ENCODE peak calls at places on chromosomes 7 and 10, in six cellular contexts. One of them, this sample, is unnamed.

GRCh38 chr10:60430017-60430416 is 40.3 kb upstream of the ANK3 start:
- DNase-seq in mesendoderm: no peak
- DNase-seq in IMR-90: peak
- DNase-seq in neuronal stem cell: no peak
- DNase-seq in H1: no peak
- DNase-seq in mesenchymal stem cell: no peak
- DNase-seq in this sample: no peak

GRCh38 chr10:120161116-120161515 is 268.6 kb downstream of the SEC23IP start:
- DNase-seq in mesendoderm: no peak
- DNase-seq in IMR-90: no peak
- DNase-seq in neuronal stem cell: no peak
- DNase-seq in H1: no peak
- DNase-seq in mesenchymal stem cell: no peak
- DNase-seq in this sample: no peak

GRCh38 chr7:107660381-107661080 is at the start of gene SLC26A4:
- DNase-seq in mesendoderm: peak
- DNase-seq in IMR-90: no peak
- DNase-seq in neuronal stem cell: peak
- DNase-seq in H1: peak
- DNase-seq in mesenchymal stem cell: no peak
- DNase-seq in this sample: peak

GRCh38 chr10:83078160-83078559 is 1061.1 kb upstream of the GHITM start:
- DNase-seq in mesendoderm: peak
- DNase-seq in IMR-90: no peak
- DNase-seq in neuronal stem cell: no peak
- DNase-seq in H1: no peak
- DNase-seq in mesenchymal stem cell: no peak
- DNase-seq in this sample: no peak

GRCh38 chr10:112605063-112605462 is 158.0 kb downstream of the VTI1A start:
- DNase-seq in mesendoderm: no peak
- DNase-seq in IMR-90: no peak
- DNase-seq in neuronal stem cell: no peak
- DNase-seq in H1: no peak
- DNase-seq in mesenchymal stem cell: no peak
- DNase-seq in this sample: no peak

GRCh38 chr7:23530355-23530754 is 1.4 kb downstream of the TRA2A start:
- DNase-seq in mesendoderm: peak
- DNase-seq in IMR-90: peak
- DNase-seq in neuronal stem cell: no peak
- DNase-seq in H1: no peak
- DNase-seq in mesenchymal stem cell: peak
- DNase-seq in this sample: peak

GRCh38 chr10:49620841-49621378 is 7.1 kb downstream of the CHAT start:
- DNase-seq in mesendoderm: no peak
- DNase-seq in IMR-90: no peak
- DNase-seq in neuronal stem cell: no peak
- DNase-seq in H1: no peak
- DNase-seq in mesenchymal stem cell: no peak
- DNase-seq in this sample: no peak

GRCh38 chr7:23004247-23004520 is 9.7 kb downstream of the HYCC1 start:
- DNase-seq in mesendoderm: no peak
- DNase-seq in IMR-90: no peak
- DNase-seq in neuronal stem cell: no peak
- DNase-seq in H1: no peak
- DNase-seq in mesenchymal stem cell: no peak
- DNase-seq in this sample: no peak

GRCh38 chr7:100604078-100604975 is 2.2 kb downstream of the PCOLCE start:
- DNase-seq in mesendoderm: peak
- DNase-seq in IMR-90: peak
- DNase-seq in neuronal stem cell: no peak
- DNase-seq in H1: peak
- DNase-seq in mesenchymal stem cell: peak
- DNase-seq in this sample: peak

GRCh38 chr7:29408841-29409243 is 154.8 kb upstream of the PRR15 start:
- DNase-seq in mesendoderm: peak
- DNase-seq in IMR-90: peak
- DNase-seq in neuronal stem cell: peak
- DNase-seq in H1: peak
- DNase-seq in mesenchymal stem cell: peak
- DNase-seq in this sample: peak

GRCh38 chr7:13731643-13732042 is 257.8 kb downstream of the ETV1 start:
- DNase-seq in mesendoderm: no peak
- DNase-seq in IMR-90: peak
- DNase-seq in neuronal stem cell: no peak
- DNase-seq in H1: no peak
- DNase-seq in mesenchymal stem cell: no peak
- DNase-seq in this sample: no peak

GRCh38 chr10:24822557-24822956 is 98.9 kb upstream of the ARHGAP21 start:
- DNase-seq in mesendoderm: no peak
- DNase-seq in IMR-90: no peak
- DNase-seq in neuronal stem cell: no peak
- DNase-seq in H1: no peak
- DNase-seq in mesenchymal stem cell: no peak
- DNase-seq in this sample: no peak

GRCh38 chr10:89235073-89235798 is 16.3 kb downstream of the LIPA start:
- DNase-seq in mesendoderm: no peak
- DNase-seq in IMR-90: no peak
- DNase-seq in neuronal stem cell: no peak
- DNase-seq in H1: no peak
- DNase-seq in mesenchymal stem cell: no peak
- DNase-seq in this sample: peak

GRCh38 chr7:130982160-130982638 is 248.2 kb upstream of the KLF14 start:
- DNase-seq in mesendoderm: peak
- DNase-seq in IMR-90: peak
- DNase-seq in neuronal stem cell: peak
- DNase-seq in H1: no peak
- DNase-seq in mesenchymal stem cell: peak
- DNase-seq in this sample: peak

GRCh38 chr7:128427289-128427891 is 17.6 kb upstream of the IMPDH1 start:
- DNase-seq in mesendoderm: peak
- DNase-seq in IMR-90: peak
- DNase-seq in neuronal stem cell: peak
- DNase-seq in H1: no peak
- DNase-seq in mesenchymal stem cell: peak
- DNase-seq in this sample: peak

GRCh38 chr7:5495581-5496375 is 72.1 kb upstream of the TNRC18 start:
- DNase-seq in mesendoderm: no peak
- DNase-seq in IMR-90: no peak
- DNase-seq in neuronal stem cell: no peak
- DNase-seq in H1: no peak
- DNase-seq in mesenchymal stem cell: no peak
- DNase-seq in this sample: no peak

GRCh38 chr7:78702770-78703169 is 750.7 kb downstream of the MAGI2 start:
- DNase-seq in mesendoderm: no peak
- DNase-seq in IMR-90: peak
- DNase-seq in neuronal stem cell: no peak
- DNase-seq in H1: no peak
- DNase-seq in mesenchymal stem cell: peak
- DNase-seq in this sample: no peak

GRCh38 chr10:87000491-87000890 is 19.6 kb upstream of the FAM25A start:
- DNase-seq in mesendoderm: no peak
- DNase-seq in IMR-90: peak
- DNase-seq in neuronal stem cell: no peak
- DNase-seq in H1: no peak
- DNase-seq in mesenchymal stem cell: peak
- DNase-seq in this sample: no peak

GRCh38 chr7:133845005-133845404 is 282.1 kb upstream of the LRGUK start:
- DNase-seq in mesendoderm: no peak
- DNase-seq in IMR-90: no peak
- DNase-seq in neuronal stem cell: no peak
- DNase-seq in H1: no peak
- DNase-seq in mesenchymal stem cell: no peak
- DNase-seq in this sample: no peak

GRCh38 chr7:156402255-156402654 is 238.3 kb upstream of the RNF32 start:
- DNase-seq in mesendoderm: no peak
- DNase-seq in IMR-90: no peak
- DNase-seq in neuronal stem cell: no peak
- DNase-seq in H1: no peak
- DNase-seq in mesenchymal stem cell: no peak
- DNase-seq in this sample: no peak

GRCh38 chr7:45886931-45887667 is 1.2 kb upstream of the IGFBP1 start:
- DNase-seq in mesendoderm: no peak
- DNase-seq in IMR-90: no peak
- DNase-seq in neuronal stem cell: no peak
- DNase-seq in H1: no peak
- DNase-seq in mesenchymal stem cell: no peak
- DNase-seq in this sample: no peak

GRCh38 chr10:44962870-44963738 is 3.5 kb downstream of the RASSF4 start:
- DNase-seq in mesendoderm: peak
- DNase-seq in IMR-90: no peak
- DNase-seq in neuronal stem cell: no peak
- DNase-seq in H1: peak
- DNase-seq in mesenchymal stem cell: peak
- DNase-seq in this sample: no peak
- H3K18ac ChIP-seq in mesendoderm: no peak
- H3K18ac ChIP-seq in IMR-90: no peak
- H3K18ac ChIP-seq in neuronal stem cell: peak
- H3K18ac ChIP-seq in H1: peak
- H3K18ac ChIP-seq in mesenchymal stem cell: peak
- H3K18ac ChIP-seq in this sample: peak

DNA sequence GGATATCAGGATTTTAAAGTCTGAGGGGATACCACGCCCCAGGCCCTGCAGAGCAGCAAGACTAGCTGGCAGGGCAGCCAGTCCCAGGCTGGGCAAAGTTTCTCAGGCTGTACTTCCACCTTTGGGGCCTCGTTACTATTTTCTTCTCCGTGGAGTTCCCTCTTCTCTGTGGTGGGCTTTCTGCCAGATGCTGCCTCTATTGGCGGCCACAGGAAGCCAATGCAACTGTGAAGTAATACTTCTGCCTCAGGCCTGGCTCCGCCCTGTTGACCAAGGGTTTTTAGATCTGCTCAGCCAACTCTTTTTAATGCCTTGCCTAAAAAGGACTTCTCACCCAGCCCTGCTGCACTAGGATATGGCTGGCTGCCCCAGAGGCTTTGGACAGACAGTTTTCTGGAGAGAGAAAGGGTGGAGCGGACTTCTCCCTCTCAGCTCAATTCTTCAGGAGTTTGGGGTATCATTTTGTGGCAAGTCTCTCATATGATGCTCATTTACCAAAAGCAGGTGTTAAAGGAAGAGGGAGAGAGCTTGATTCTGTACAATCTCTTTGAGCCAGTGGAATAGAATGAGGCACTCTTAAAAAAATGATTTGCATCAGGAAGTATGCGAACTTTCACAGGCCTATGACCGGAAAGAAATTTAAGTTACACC is 67.4 kb downstream of the HHEX start:
- DNase-seq in mesendoderm: peak
- DNase-seq in IMR-90: peak
- DNase-seq in neuronal stem cell: no peak
- DNase-seq in H1: peak
- DNase-seq in mesenchymal stem cell: peak
- DNase-seq in this sample: peak
- H3K4me3 ChIP-seq in mesendoderm: no peak
- H3K4me3 ChIP-seq in IMR-90: no peak
- H3K4me3 ChIP-seq in neuronal stem cell: no peak
- H3K4me3 ChIP-seq in H1: no peak
- H3K4me3 ChIP-seq in mesenchymal stem cell: no peak
- H3K4me3 ChIP-seq in this sample: no peak

DNA sequence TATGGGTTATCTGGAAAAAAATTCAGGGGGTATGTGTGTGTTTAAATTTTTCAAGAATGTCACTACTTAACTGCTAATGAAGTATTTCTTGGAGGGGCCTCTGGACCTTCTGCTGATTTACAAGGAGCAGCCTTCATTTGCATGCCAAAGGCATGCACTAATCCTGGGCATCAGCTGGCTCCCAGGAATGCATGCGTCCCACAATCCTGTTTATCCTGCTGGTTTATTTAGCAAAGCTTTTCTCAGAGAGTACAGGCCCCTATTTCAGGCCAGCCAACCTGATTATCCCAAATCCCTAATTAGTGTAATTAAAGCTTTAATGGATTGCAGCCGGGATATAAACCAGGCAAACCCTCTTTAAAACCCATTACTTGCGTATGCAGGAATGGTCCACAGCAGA is 170.4 kb downstream of the TAX1BP1 start:
- DNase-seq in mesendoderm: peak
- DNase-seq in IMR-90: peak
- DNase-seq in neuronal stem cell: peak
- DNase-seq in H1: no peak
- DNase-seq in mesenchymal stem cell: peak
- DNase-seq in this sample: peak
- H3K18ac ChIP-seq in mesendoderm: peak
- H3K18ac ChIP-seq in IMR-90: no peak
- H3K18ac ChIP-seq in neuronal stem cell: no peak
- H3K18ac ChIP-seq in H1: peak
- H3K18ac ChIP-seq in mesenchymal stem cell: peak
- H3K18ac ChIP-seq in this sample: no peak

GRCh38 chr10:69047111-69047837 is 40.6 kb upstream of the SRGN start:
- DNase-seq in mesendoderm: no peak
- DNase-seq in IMR-90: no peak
- DNase-seq in neuronal stem cell: no peak
- DNase-seq in H1: no peak
- DNase-seq in mesenchymal stem cell: no peak
- DNase-seq in this sample: no peak

GRCh38 chr10:69042838-69043237 is 45.1 kb upstream of the SRGN start:
- DNase-seq in mesendoderm: no peak
- DNase-seq in IMR-90: no peak
- DNase-seq in neuronal stem cell: no peak
- DNase-seq in H1: no peak
- DNase-seq in mesenchymal stem cell: no peak
- DNase-seq in this sample: no peak

GRCh38 chr10:69048103-69048502 is 39.8 kb upstream of the SRGN start:
- DNase-seq in mesendoderm: no peak
- DNase-seq in IMR-90: peak
- DNase-seq in neuronal stem cell: no peak
- DNase-seq in H1: no peak
- DNase-seq in mesenchymal stem cell: peak
- DNase-seq in this sample: peak

GRCh38 chr10:69043931-69044531 is 43.9 kb upstream of the SRGN start:
- DNase-seq in mesendoderm: no peak
- DNase-seq in IMR-90: no peak
- DNase-seq in neuronal stem cell: no peak
- DNase-seq in H1: no peak
- DNase-seq in mesenchymal stem cell: no peak
- DNase-seq in this sample: no peak

DNA sequence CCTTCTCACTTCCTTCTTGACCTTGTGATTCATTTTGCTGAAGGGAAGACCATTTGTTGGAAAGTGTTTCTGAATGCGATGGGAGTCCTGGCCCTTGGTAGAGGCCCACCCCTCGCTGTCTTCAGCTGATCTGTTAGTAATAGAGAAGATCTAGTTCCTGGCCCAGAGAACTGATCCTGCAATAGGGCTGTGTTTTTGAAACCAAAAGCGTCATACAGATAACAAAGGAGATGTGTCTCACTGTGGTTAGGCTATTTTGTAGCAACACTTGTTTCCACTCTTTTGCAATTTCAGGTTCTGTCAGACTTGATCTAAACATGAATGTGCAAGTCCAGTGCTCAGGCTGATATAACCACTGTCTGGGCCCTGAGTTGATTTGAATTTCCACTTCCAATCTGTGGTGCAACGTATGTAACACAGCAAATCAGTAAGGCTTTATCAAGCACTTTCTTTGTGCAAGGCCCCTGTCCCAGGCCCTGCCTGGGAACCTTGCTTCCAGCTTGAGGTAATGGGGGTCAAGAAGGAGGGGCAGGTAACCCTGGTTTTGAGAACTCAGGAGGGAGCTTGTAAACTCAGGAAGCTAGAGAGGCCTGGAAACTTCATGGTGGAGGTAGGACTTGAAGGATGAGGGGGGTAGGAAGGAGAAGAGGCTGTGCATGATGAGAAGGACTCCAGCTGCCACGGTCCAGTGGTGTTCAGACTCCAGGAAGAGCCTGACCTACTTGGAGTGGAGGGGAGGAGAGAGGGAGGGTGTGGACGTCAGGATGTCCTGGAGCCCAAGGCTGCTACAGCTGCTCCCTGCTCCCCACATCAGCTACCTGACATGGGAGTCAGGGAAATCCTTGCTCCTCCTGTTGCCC is 42.2 kb upstream of the SRGN start:
- DNase-seq in mesendoderm: no peak
- DNase-seq in IMR-90: peak
- DNase-seq in neuronal stem cell: no peak
- DNase-seq in H1: no peak
- DNase-seq in mesenchymal stem cell: peak
- DNase-seq in this sample: peak
- H3K4me3 ChIP-seq in mesendoderm: no peak
- H3K4me3 ChIP-seq in IMR-90: no peak
- H3K4me3 ChIP-seq in neuronal stem cell: no peak
- H3K4me3 ChIP-seq in H1: no peak
- H3K4me3 ChIP-seq in mesenchymal stem cell: no peak
- H3K4me3 ChIP-seq in this sample: no peak

This sample was measured in trophoblast cell.